ENCODE peak calls at places on chromosomes 13 and 19, in seven cellular contexts. U, H, X, N, M, G and K are unnamed samples.
A peak's percentile ranks its signal among the peaks of the same experiment; 100 is the strongest.

GRCh38 chr13:98942997-98943396 is 34.9 kb downstream of the DOCK9 start:
- DNase-seq in N (no peak), H (no peak), M (no peak), G (no peak), U (no peak), X (no peak), K (no peak)

GRCh38 chr19:23698711-23699520 is 11.9 kb upstream of the ZNF675 start:
- DNase-seq in M (no peak), H (no peak), N (no peak), X (no peak), G (no peak), U (no peak), K (no peak)

GRCh38 chr19:49468746-49469447 is 5.1 kb upstream of the FLT3LG start:
- DNase-seq in N (peak; percentile 98), X (peak; percentile 89), H (no peak), M (peak; percentile 91), G (peak; percentile 44), U (peak; percentile 91), K (peak; percentile 67)

GRCh38 chr19:2610637-2611482 is 91.6 kb downstream of the GNG7 start:
- DNase-seq in M (peak; percentile 98), H (peak; percentile 86), X (peak; percentile 87), U (peak; percentile 85), N (peak; percentile 76), G (peak; percentile 85), K (peak; percentile 78)

GRCh38 chr13:98997738-98998641 is 20.1 kb upstream of the DOCK9 start:
- DNase-seq in M (peak; percentile 48), U (no peak), H (no peak), N (no peak), G (peak; percentile 63), X (no peak), K (no peak)

GRCh38 chr19:16978839-16979802 is 47.5 kb downstream of the CPAMD8 start:
- DNase-seq in H (no peak), G (no peak), U (no peak), N (no peak), X (no peak), M (no peak), K (no peak)

GRCh38 chr13:97648171-97648880 is 214.4 kb downstream of the RAP2A start:
- DNase-seq in U (no peak), G (no peak), N (no peak), H (no peak), M (no peak), X (no peak), K (no peak)

GRCh38 chr19:45919678-45920077 is 5.1 kb upstream of the NANOS2 start:
- DNase-seq in U (no peak), X (no peak), G (no peak), N (no peak), H (no peak), M (no peak), K (no peak)

GRCh38 chr19:47778954-47779351 is 450 bp downstream of the SELENOW start:
- DNase-seq in M (peak; percentile 60), H (no peak), N (no peak), U (no peak), X (no peak), G (no peak), K (no peak)

GRCh38 chr19:38679839-38680238 is 32.4 kb downstream of the ACTN4 start:
- DNase-seq in U (no peak), M (peak; percentile 51), H (no peak), N (no peak), G (no peak), X (no peak), K (no peak)

GRCh38 chr13:67118277-67118676 is 111.9 kb downstream of the PCDH9 start:
- DNase-seq in U (no peak), G (no peak), N (no peak), M (no peak), H (no peak), X (no peak), K (no peak)

GRCh38 chr13:44311011-44311481 is 62.6 kb upstream of the SERP2 start:
- DNase-seq in G (peak; percentile 43), H (no peak), N (no peak), M (peak; percentile 71), X (no peak), U (no peak), K (no peak)

GRCh38 chr13:99796175-99796819 is 175.3 kb downstream of the ZIC5 start:
- DNase-seq in H (peak; percentile 2), U (peak; percentile 15), X (no peak), N (no peak), G (peak; percentile 14), M (peak; percentile 60), K (no peak)

GRCh38 chr19:10018219-10018618 is 4.9 kb downstream of the RDH8 start:
- DNase-seq in G (no peak), X (no peak), M (no peak), N (no peak), U (no peak), H (no peak), K (no peak)

GRCh38 chr19:11378319-11379189 is 4.1 kb downstream of the SWSAP1 start:
- DNase-seq in X (no peak), N (no peak), G (peak; percentile 51), M (peak; percentile 68), H (no peak), U (peak; percentile 34), K (no peak)

GRCh38 chr13:20349564-20350379 is 117.7 kb upstream of the GJB6 start:
- DNase-seq in G (no peak), H (no peak), U (no peak), X (no peak), M (no peak), N (no peak), K (no peak)

GRCh38 chr13:26019881-26020535 is 31.8 kb downstream of the SHISA2 start:
- DNase-seq in U (no peak), X (no peak), N (no peak), G (no peak), M (peak; percentile 58), H (peak; percentile 6), K (no peak)

GRCh38 chr13:79448413-79448812 is 32.5 kb upstream of the NDFIP2 start:
- DNase-seq in N (no peak), M (no peak), X (no peak), H (no peak), U (no peak), G (no peak), K (no peak)

GRCh38 chr13:97122381-97122996 is 99.6 kb upstream of the MBNL2 start:
- DNase-seq in N (no peak), M (peak; percentile 81), X (no peak), H (no peak), G (peak; percentile 37), U (no peak), K (no peak)

GRCh38 chr13:24630851-24631341 is 49.3 kb upstream of the ATP12A start:
- DNase-seq in U (peak; percentile 82), G (peak; percentile 64), H (no peak), X (no peak), M (no peak), N (no peak), K (no peak)

GRCh38 chr19:13460045-13460444 is 46.2 kb downstream of the CACNA1A start:
- DNase-seq in M (no peak), H (no peak), G (no peak), N (no peak), U (no peak), X (no peak), K (no peak)

GRCh38 chr13:39051157-39051556 is 12.9 kb downstream of the NHLRC3 start:
- DNase-seq in X (no peak), U (peak; percentile 69), N (no peak), H (no peak), M (peak; percentile 77), G (no peak), K (no peak)

GRCh38 chr19:58379276-58379675 is 1.6 kb downstream of the ZNF837 start:
- DNase-seq in G (no peak), M (no peak), X (no peak), N (no peak), H (no peak), U (no peak), K (no peak)

GRCh38 chr19:35162471-35163326 is 8.2 kb downstream of the FXYD5 start:
- DNase-seq in X (no peak), G (peak; percentile 74), M (peak; percentile 45), H (no peak), N (no peak), U (no peak), K (no peak)

GRCh38 chr13:109131698-109132257 is 502.4 kb downstream of the MYO16 start:
- DNase-seq in H (no peak), M (peak; percentile 57), X (no peak), N (no peak), U (no peak), G (no peak), K (no peak)

DNA sequence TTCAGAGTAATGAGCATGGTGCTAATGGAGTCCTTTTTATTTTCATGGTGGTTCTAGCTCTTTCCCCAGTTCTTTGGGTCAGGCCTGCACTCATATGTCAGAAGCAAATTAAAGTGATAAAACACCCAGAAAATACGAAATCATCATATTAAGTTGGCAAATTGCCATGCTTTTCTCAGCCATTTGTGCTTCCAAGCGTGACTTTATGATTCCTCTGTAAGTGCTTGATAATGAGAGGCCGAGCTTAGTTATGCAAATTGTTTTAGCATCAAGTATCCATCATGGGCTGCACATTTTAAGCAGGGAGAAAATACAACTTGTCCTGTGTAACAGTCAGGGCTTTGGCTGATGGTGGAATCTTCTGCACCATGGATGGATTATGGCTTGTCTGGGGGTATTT is 45.2 kb downstream of the MTUS2 start:
- DNase-seq in X (no peak), N (no peak), H (no peak), G (no peak), M (no peak), U (no peak), K (no peak)
- H3K9me3 ChIP-seq in X (no peaks in the 10 kb centered on the region), N (no peaks in the 10 kb centered on the region), H (no peaks in the 10 kb centered on the region), G (no peaks in the 10 kb centered on the region), M (no peaks in the 10 kb centered on the region), U (no peaks in the 10 kb centered on the region), K (no peaks in the 10 kb centered on the region)

GRCh38 chr19:36221474-36221873 is 6.6 kb downstream of the ZNF146 start:
- DNase-seq in M (no peak), U (no peak), G (no peak), X (no peak), N (no peak), H (no peak), K (no peak)

GRCh38 chr19:36225219-36225892 is 10.4 kb downstream of the ZNF146 start:
- DNase-seq in G (no peak), X (no peak), N (no peak), H (peak; percentile 23), M (peak; percentile 51), U (no peak), K (no peak)

GRCh38 chr19:36222503-36222902 is 7.6 kb downstream of the ZNF146 start:
- DNase-seq in X (no peak), M (no peak), N (no peak), H (no peak), G (no peak), U (no peak), K (no peak)
- H3K9me3 ChIP-seq in X (no peaks in the 10 kb centered on the region), M (no peaks in the 10 kb centered on the region), N (peaks cover 8% of the 10 kb centered on the region), H (peaks cover 23% of the 10 kb centered on the region), G (peaks cover 13% of the 10 kb centered on the region), U (no peaks in the 10 kb centered on the region), K (no peaks in the 10 kb centered on the region)

GRCh38 chr19:6288737-6289136 is 9.0 kb upstream of the MLLT1 start:
- DNase-seq in M (no peak), N (no peak), U (no peak), X (no peak), H (no peak), G (no peak), K (no peak)
- H3K9me3 ChIP-seq in M (peaks cover 60% of the 10 kb centered on the region), N (peaks cover 18% of the 10 kb centered on the region), U (peaks cover 27% of the 10 kb centered on the region), X (peaks cover 64% of the 10 kb centered on the region), H (peaks cover 71% of the 10 kb centered on the region), G (no peaks in the 10 kb centered on the region), K (peaks cover 19% of the 10 kb centered on the region)

DNA sequence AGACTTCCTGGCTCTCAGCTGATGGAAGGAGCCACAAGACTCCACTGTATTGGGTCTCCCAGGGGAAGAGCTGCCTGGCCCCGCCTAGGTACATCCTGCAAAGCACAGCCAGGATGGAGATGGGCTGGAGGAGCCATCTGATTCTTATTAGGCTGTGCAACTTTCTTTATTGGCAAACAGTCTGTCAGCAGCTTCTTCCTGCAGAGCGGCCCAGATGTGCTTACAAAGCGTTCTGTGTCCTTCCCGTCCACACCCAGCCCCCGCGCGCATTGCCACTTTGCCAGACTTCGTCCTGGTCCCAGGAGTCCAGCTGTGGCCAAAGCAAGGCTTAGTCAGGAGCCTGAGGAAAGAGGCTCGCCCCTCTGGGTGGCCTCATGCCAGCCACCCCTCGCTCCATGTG is 409.3 kb downstream of the ZNF536 start:
- DNase-seq in H (no peak), M (no peak), N (no peak), U (no peak), G (no peak), X (no peak), K (no peak)
- H3K9me3 ChIP-seq in H (no peaks in the 10 kb centered on the region), M (no peaks in the 10 kb centered on the region), N (no peaks in the 10 kb centered on the region), U (no peaks in the 10 kb centered on the region), G (no peaks in the 10 kb centered on the region), X (no peaks in the 10 kb centered on the region), K (no peaks in the 10 kb centered on the region)